ENCODE peak calls at places on chromosome 20, in ten cellular contexts. D is right atrium auricular region, O is transverse colon, B is stomach, V is BE2C, A is uterus, T is left ventricle myocardium inferior, L is upper lobe of left lung, I is Peyer's patch, S is body of pancreas. Y is an unnamed sample. For H3K4me1, the result is how much of the 10 kb centered on the place peaks cover.

GRCh38 chr20:12305555-12305954 is 387.9 kb downstream of the BTBD3 start:
- DNase-seq in D (no peak), O (no peak), B (no peak), V (no peak), A (no peak), T (no peak), L (no peak), I (no peak), S (no peak), Y (no peak)

GRCh38 chr20:63974402-63975200 is 4.8 kb downstream of the SAMD10 start:
- DNase-seq in D (no peak), O (no peak), B (peak), V (no peak), A (peak), T (peak), L (no peak), I (no peak), S (peak), Y (no peak)

GRCh38 chr20:37473249-37474000 is 47.6 kb upstream of the NNAT start:
- DNase-seq in D (no peak), O (no peak), B (no peak), V (no peak), A (no peak), T (no peak), L (no peak), I (no peak), S (no peak), Y (no peak)

GRCh38 chr20:32158943-32159660 is 48.4 kb downstream of the PLAGL2 start:
- DNase-seq in D (no peak), O (no peak), B (no peak), V (no peak), A (no peak), T (no peak), L (no peak), I (no peak), S (no peak), Y (no peak)

GRCh38 chr20:42530855-42531674 is 658.6 kb downstream of the PTPRT start:
- DNase-seq in D (no peak), O (no peak), B (no peak), V (no peak), A (no peak), T (no peak), L (no peak), I (no peak), S (peak), Y (no peak)

GRCh38 chr20:39269031-39269461 is 306.9 kb downstream of the DHX35 start:
- DNase-seq in D (peak), O (peak), B (peak), V (peak), A (no peak), T (peak), L (peak), I (peak), S (peak), Y (peak)

GRCh38 chr20:44284032-44284431 is 27.0 kb downstream of the FITM2 start:
- DNase-seq in D (no peak), O (no peak), B (no peak), V (no peak), A (no peak), T (no peak), L (no peak), I (no peak), S (no peak), Y (no peak)

GRCh38 chr20:58102252-58102651 is 126.2 kb downstream of the ANKRD60 start:
- DNase-seq in D (no peak), O (no peak), B (no peak), V (no peak), A (no peak), T (no peak), L (no peak), I (no peak), S (no peak), Y (no peak)

GRCh38 chr20:35821807-35822242 is 50.0 kb downstream of the PHF20 start:
- DNase-seq in D (no peak), O (no peak), B (no peak), V (no peak), A (no peak), T (no peak), L (no peak), I (no peak), S (no peak), Y (no peak)

GRCh38 chr20:59814835-59815340 is 118.5 kb downstream of the SYCP2 start:
- DNase-seq in D (peak), O (no peak), B (no peak), V (no peak), A (no peak), T (no peak), L (no peak), I (no peak), S (no peak), Y (no peak)

GRCh38 chr20:57596998-57597939 is 23.0 kb downstream of the ZBP1 start:
- DNase-seq in D (no peak), O (peak), B (peak), V (peak), A (peak), T (peak), L (peak), I (peak), S (peak), Y (peak)

GRCh38 chr20:21324126-21324525 is 21.0 kb downstream of the XRN2 start:
- DNase-seq in D (no peak), O (no peak), B (no peak), V (no peak), A (no peak), T (no peak), L (no peak), I (no peak), S (no peak), Y (no peak)

GRCh38 chr20:10225439-10226080 is 6.9 kb downstream of the SNAP25 start:
- DNase-seq in D (no peak), O (no peak), B (no peak), V (peak), A (no peak), T (no peak), L (no peak), I (no peak), S (no peak), Y (no peak)

GRCh38 chr20:35901678-35902544 is 52.4 kb downstream of the SCAND1 start:
- DNase-seq in D (no peak), O (no peak), B (no peak), V (peak), A (no peak), T (no peak), L (no peak), I (no peak), S (no peak), Y (no peak)

GRCh38 chr20:40525356-40525755 is 163.7 kb downstream of the MAFB start:
- DNase-seq in D (no peak), O (no peak), B (no peak), V (no peak), A (no peak), T (no peak), L (no peak), I (no peak), S (no peak), Y (no peak)

GRCh38 chr20:23356203-23356602 is 5.6 kb downstream of the NXT1 start:
- DNase-seq in D (no peak), O (no peak), B (no peak), V (no peak), A (no peak), T (no peak), L (peak), I (no peak), S (no peak), Y (no peak)

GRCh38 chr20:4519530-4519929 is 202.2 kb upstream of the PRND start:
- DNase-seq in D (no peak), O (no peak), B (no peak), V (no peak), A (no peak), T (no peak), L (no peak), I (no peak), S (no peak), Y (no peak)

GRCh38 chr20:38304845-38305447 is 990 bp downstream of the BPI start:
- DNase-seq in D (no peak), O (no peak), B (peak), V (peak), A (no peak), T (no peak), L (no peak), I (no peak), S (no peak), Y (no peak)

GRCh38 chr20:24746351-24746685 is 202.8 kb upstream of the CST7 start:
- DNase-seq in D (peak), O (peak), B (peak), V (no peak), A (no peak), T (no peak), L (no peak), I (no peak), S (peak), Y (no peak)

GRCh38 chr20:52469143-52469542 is 277.6 kb upstream of the ZFP64 start:
- DNase-seq in D (no peak), O (no peak), B (no peak), V (no peak), A (no peak), T (no peak), L (no peak), I (no peak), S (no peak), Y (no peak)

GRCh38 chr20:37527638-37528441 is at the start of gene BLCAP:
- DNase-seq in D (peak), O (peak), B (peak), V (peak), A (peak), T (peak), L (peak), I (peak), S (peak), Y (peak)

GRCh38 chr20:48536206-48536605 is 291.6 kb downstream of the PREX1 start:
- DNase-seq in D (no peak), O (no peak), B (no peak), V (no peak), A (no peak), T (no peak), L (no peak), I (no peak), S (no peak), Y (no peak)

GRCh38 chr20:17142666-17143065 is 84.2 kb upstream of the PCSK2 start:
- DNase-seq in D (no peak), O (no peak), B (no peak), V (no peak), A (no peak), T (no peak), L (no peak), I (no peak), S (no peak), Y (no peak)

GRCh38 chr20:25300496-25301170 is 52.7 kb downstream of the PYGB start:
- DNase-seq in D (no peak), O (no peak), B (no peak), V (no peak), A (no peak), T (no peak), L (no peak), I (no peak), S (no peak), Y (no peak)

GRCh38 chr20:23727016-23727415 is 23.7 kb downstream of the CST1 start:
- DNase-seq in D (no peak), O (no peak), B (no peak), V (no peak), A (no peak), T (no peak), L (no peak), I (no peak), S (no peak), Y (no peak)

GRCh38 chr20:44187763-44188709 is 1.0 kb upstream of the JPH2 start:
- DNase-seq in D (peak), O (no peak), B (no peak), V (no peak), A (peak), T (no peak), L (no peak), I (no peak), S (no peak), Y (no peak)

GRCh38 chr20:19973920-19974620 is 43.1 kb upstream of the NAA20 start:
- DNase-seq in D (peak), O (peak), B (peak), V (no peak), A (peak), T (peak), L (no peak), I (peak), S (peak), Y (peak)
- H3K4me1 ChIP-seq in D (under half), O (under half), B (under half), V (under half), A (under half), T (half or more), L (under half), I (under half), S (under half), Y (half or more)

GRCh38 chr20:62707981-62708521 is 585 bp upstream of the NTSR1 start:
- DNase-seq in D (no peak), O (no peak), B (no peak), V (peak), A (no peak), T (no peak), L (peak), I (no peak), S (no peak), Y (peak)
- TF ChIP-seq CTCF in D (no peak), O (peak), B (no peak), V (peak), A (no peak), T (no peak), L (no peak), I (no peak), S (no peak), Y (no peak)

DNA sequence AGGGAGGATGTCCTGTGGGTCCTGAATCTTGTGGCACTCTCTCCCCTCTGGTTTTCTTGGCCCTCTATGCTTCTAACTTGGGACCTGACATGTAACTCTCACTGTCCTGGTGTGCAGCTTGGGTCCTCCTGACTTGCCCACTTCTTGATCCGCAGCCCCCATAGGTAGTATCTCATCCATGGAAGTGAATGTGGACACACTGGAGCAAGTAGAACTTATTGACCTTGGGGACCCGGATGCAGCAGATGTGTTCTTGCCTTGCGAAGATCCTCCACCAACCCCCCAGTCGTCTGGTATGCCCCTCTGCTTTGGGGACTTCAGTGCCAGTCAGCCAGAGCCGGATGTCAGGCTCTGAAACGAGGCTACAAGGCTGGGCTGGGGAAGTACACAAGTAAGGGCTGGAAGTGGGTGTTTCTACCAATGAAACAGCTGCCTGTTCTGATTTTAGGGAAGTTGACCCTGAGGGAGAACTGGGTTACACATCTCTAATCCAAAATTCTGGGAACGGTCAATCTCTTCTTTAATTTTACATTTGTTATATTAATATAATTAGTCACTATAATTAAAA is 641 bp downstream of the DBNDD2 start:
- DNase-seq in D (no peak), O (no peak), B (no peak), V (no peak), A (no peak), T (no peak), L (no peak), I (no peak), S (no peak), Y (peak)
- H3K4me1 ChIP-seq in D (under half), O (under half), B (under half), V (under half), A (under half), T (half or more), L (under half), I (under half), S (under half), Y (under half)

DNA sequence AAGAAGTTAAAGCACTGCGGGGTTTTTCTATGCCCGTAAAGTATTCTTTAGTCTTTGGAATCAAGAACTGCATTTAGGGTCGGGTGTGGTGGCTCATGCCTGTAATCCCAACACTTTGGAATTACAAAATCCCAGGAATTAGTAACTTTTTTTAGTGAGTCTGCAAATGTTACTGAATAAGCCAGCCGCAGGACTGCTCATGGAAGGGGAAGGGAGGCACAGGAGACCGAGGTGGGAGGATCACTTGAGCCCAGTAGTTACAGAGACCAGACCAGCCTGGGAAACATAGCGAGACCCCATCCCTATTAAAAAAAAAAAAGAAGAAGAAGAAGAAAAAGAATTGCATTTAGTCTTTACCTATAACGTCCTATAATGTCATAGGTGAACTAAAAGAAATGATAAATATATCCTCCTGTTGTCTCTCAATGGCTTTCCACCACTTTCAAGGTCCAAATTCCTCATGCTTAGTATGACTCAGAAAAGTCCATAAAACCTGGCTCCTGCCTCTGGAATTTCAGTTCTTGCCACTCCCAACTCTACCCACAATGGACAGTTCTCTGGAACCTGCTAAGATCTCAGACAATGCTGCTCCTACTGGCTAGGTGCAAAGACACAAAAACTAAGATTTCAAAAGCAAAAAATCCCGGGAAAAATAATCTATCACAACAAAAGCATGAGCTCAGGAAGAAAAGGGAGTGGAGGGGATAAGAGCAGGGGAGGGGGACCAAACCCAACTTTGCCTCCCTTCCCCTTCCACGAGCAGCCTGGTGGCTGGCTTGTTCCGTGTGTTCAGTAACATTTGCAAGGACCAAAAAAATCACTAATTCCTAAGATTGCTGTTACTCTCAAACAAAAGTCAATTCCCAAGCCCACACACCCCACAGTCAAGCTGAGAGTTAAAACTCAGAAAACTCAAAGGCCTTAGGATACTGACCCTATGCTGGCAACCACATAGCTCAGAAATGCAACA is 39.0 kb downstream of the B4GALT5 start:
- DNase-seq in D (no peak), O (peak), B (no peak), V (no peak), A (no peak), T (no peak), L (no peak), I (no peak), S (no peak), Y (no peak)
- TF ChIP-seq CTCF in D (no peak), O (no peak), B (no peak), V (no peak), A (no peak), T (no peak), L (no peak), I (peak), S (no peak), Y (no peak)

GRCh38 chr20:47428164-47428563 is 71.7 kb upstream of the ZMYND8 start:
- DNase-seq in D (no peak), O (no peak), B (no peak), V (no peak), A (no peak), T (no peak), L (no peak), I (no peak), S (no peak), Y (no peak)
- H3K4me1 ChIP-seq in D (under half), O (under half), B (under half), V (under half), A (under half), T (under half), L (under half), I (under half), S (under half), Y (under half)

Y was measured in heart left ventricle.